ENCODE peak calls at places on chromosome X, in seven cellular contexts. J is GM13977; E is BE2C; M is NCI-H1694 treated with DMSO at 0.1 percent for 48 hours; P is HEK293T; S is activated gamma-delta T cell treated with anti-CD3 and anti-CD28 coated beads, Interleukin-2, amount 50 U/mL, for 16 hours; G is nephron progenitor cell. F is an unnamed sample.

GRCh38 chrX:139290310-139290709 is 240.2 kb upstream of the F9 start:
- DNase-seq in E (no peak), P (no peak), S (no peak), G (no peak), M (no peak), J (no peak), F (no peak)

GRCh38 chrX:12153741-12154140 is 15.5 kb downstream of the FRMPD4 start:
- DNase-seq in P (no peak), G (no peak), M (no peak), S (no peak), E (no peak), J (no peak), F (no peak)

GRCh38 chrX:43836435-43837184 is 45.6 kb downstream of the MAOB start:
- DNase-seq in G (no peak), P (peak), M (no peak), E (no peak), J (peak), S (no peak), F (peak)

GRCh38 chrX:72475952-72476668 is 96.5 kb downstream of the HDAC8 start:
- DNase-seq in E (no peak), P (no peak), J (no peak), M (no peak), G (no peak), S (no peak), F (no peak)

GRCh38 chrX:50756276-50756675 is 57.7 kb downstream of the SHROOM4 start:
- DNase-seq in J (no peak), M (no peak), S (no peak), E (no peak), G (no peak), P (no peak), F (no peak)

GRCh38 chrX:69015564-69016218 is 149.6 kb downstream of the PJA1 start:
- DNase-seq in J (no peak), S (no peak), E (no peak), P (no peak), G (no peak), M (no peak), F (no peak)

GRCh38 chrX:13652256-13653021 is 502 bp upstream of the TCEANC start:
- DNase-seq in J (no peak), M (no peak), G (no peak), S (no peak), E (no peak), P (no peak), F (no peak)

GRCh38 chrX:41472231-41472815 is 25.2 kb downstream of the NYX start:
- DNase-seq in G (no peak), E (no peak), J (no peak), P (no peak), M (no peak), S (no peak), F (no peak)

GRCh38 chrX:15973299-15973698 is 118.7 kb upstream of the AP1S2 start:
- DNase-seq in G (no peak), S (no peak), E (peak), M (no peak), J (peak), P (peak), F (peak)

GRCh38 chrX:53284684-53285447 is 3.5 kb upstream of the IQSEC2 start:
- DNase-seq in E (peak), M (peak), S (peak), J (peak), G (peak), P (peak), F (peak)

GRCh38 chrX:41167888-41168287 is 82.6 kb downstream of the USP9X start:
- DNase-seq in E (no peak), M (no peak), S (no peak), P (no peak), G (no peak), J (no peak), F (no peak)

GRCh38 chrX:153592966-153593688 is 5.8 kb downstream of the CCNQ start:
- DNase-seq in E (peak), J (no peak), S (no peak), P (no peak), M (no peak), G (no peak), F (no peak)

GRCh38 chrX:24837966-24838365 is 144.2 kb downstream of the POLA1 start:
- DNase-seq in M (no peak), G (no peak), S (no peak), E (no peak), P (no peak), J (no peak), F (no peak)

GRCh38 chrX:8374041-8374825 is 90.4 kb upstream of the VCX3B start:
- DNase-seq in M (no peak), J (no peak), P (no peak), E (no peak), S (no peak), G (no peak), F (no peak)

GRCh38 chrX:389021-389441 is 2.3 kb upstream of the PPP2R3B start:
- DNase-seq in J (no peak), G (no peak), E (no peak), M (no peak), S (no peak), P (no peak), F (no peak)

GRCh38 chrX:40169193-40170086 is 71.7 kb upstream of the BCOR start:
- DNase-seq in M (peak), G (peak), E (peak), P (no peak), J (peak), S (peak), F (peak)

GRCh38 chrX:141989134-141989533 is 85.4 kb downstream of the MAGEC1 start:
- DNase-seq in E (no peak), M (no peak), J (no peak), P (no peak), G (no peak), S (no peak), F (no peak)

GRCh38 chrX:12441376-12442128 is 303.3 kb downstream of the FRMPD4 start:
- DNase-seq in G (no peak), M (no peak), J (no peak), E (no peak), S (no peak), P (no peak), F (no peak)

GRCh38 chrX:38166478-38167083 is 54.1 kb downstream of the SRPX start:
- DNase-seq in S (no peak), P (no peak), M (peak), G (peak), E (peak), J (peak), F (no peak)

GRCh38 chrX:9595131-9595530 is 130.3 kb downstream of the TBL1X start:
- DNase-seq in J (no peak), P (no peak), M (no peak), G (no peak), E (no peak), S (no peak), F (no peak)

GRCh38 chrX:40098264-40099045 is 697 bp upstream of the BCOR start:
- DNase-seq in P (peak), E (peak), S (no peak), J (peak), M (peak), G (peak), F (peak)

GRCh38 chrX:154348114-154348531 is 26.3 kb downstream of the FLNA start:
- DNase-seq in J (no peak), G (no peak), P (no peak), E (no peak), S (no peak), M (no peak), F (no peak)

GRCh38 chrX:12825801-12826200 is 34.6 kb downstream of the PRPS2 start:
- DNase-seq in G (no peak), P (no peak), E (no peak), J (no peak), M (no peak), S (no peak), F (no peak)

GRCh38 chrX:145552643-145553042 is 265.0 kb upstream of the SLITRK2 start:
- DNase-seq in M (peak), S (no peak), J (no peak), G (no peak), E (no peak), P (no peak), F (no peak)

GRCh38 chrX:20414066-20414465 is 147.4 kb upstream of the RPS6KA3 start:
- DNase-seq in E (no peak), P (no peak), M (no peak), J (no peak), G (no peak), S (no peak), F (no peak)

GRCh38 chrX:45986971-45987370 is 558.2 kb downstream of the ZNF674 start:
- DNase-seq in M (no peak), S (no peak), E (no peak), P (no peak), G (no peak), J (no peak), F (no peak)

GRCh38 chrX:23726196-23726595 is 16.9 kb downstream of the ACOT9 start:
- DNase-seq in G (no peak), E (no peak), J (no peak), P (no peak), M (no peak), S (no peak), F (no peak)

GRCh38 chrX:151687635-151688034 is 7.6 kb upstream of the PRRG3 start:
- DNase-seq in P (no peak), M (no peak), S (no peak), J (no peak), E (no peak), G (no peak), F (no peak)

GRCh38 chrX:41014776-41015175 is 70.5 kb upstream of the USP9X start:
- DNase-seq in J (no peak), S (no peak), G (no peak), M (no peak), E (no peak), P (no peak), F (no peak)

GRCh38 chrX:41092776-41093175 is 7.5 kb downstream of the USP9X start:
- DNase-seq in M (no peak), G (no peak), J (no peak), P (no peak), S (no peak), E (no peak), F (no peak)

GRCh38 chrX:40005290-40006011 is 92.3 kb downstream of the BCOR start:
- DNase-seq in E (no peak), G (peak), P (no peak), M (no peak), J (no peak), S (no peak), F (no peak)

GRCh38 chrX:1535241-1536041 is 1.5 kb downstream of the P2RY8 start:
- DNase-seq in P (no peak), E (no peak), M (no peak), G (no peak), S (no peak), J (no peak), F (no peak)